ENCODE peak calls at places on chromosomes 11 and 22, in six cellular contexts. One of them, this sample, is unnamed.
A peak's percentile ranks its signal among the peaks of the same experiment; 100 is the strongest.

GRCh38 chr11:69375316-69376154 is 81.6 kb downstream of the MYEOV start:
- DNase-seq in pancreas: no peak
- DNase-seq in A549: no peak
- DNase-seq in mesendoderm: no peak
- DNase-seq in CD8-positive, alpha-beta memory T cell: no peak
- DNase-seq in breast epithelium: peak; percentile 47
- DNase-seq in this sample: peak; percentile 57

GRCh38 chr11:93570759-93571413 is 27.7 kb upstream of the SMCO4 start:
- DNase-seq in pancreas: peak; percentile 50
- DNase-seq in A549: peak; percentile 64
- DNase-seq in mesendoderm: peak; percentile 16
- DNase-seq in CD8-positive, alpha-beta memory T cell: no peak
- DNase-seq in breast epithelium: no peak
- DNase-seq in this sample: peak; percentile 41

GRCh38 chr22:17237031-17237668 is 17.9 kb upstream of the ADA2 start:
- DNase-seq in pancreas: no peak
- DNase-seq in A549: no peak
- DNase-seq in mesendoderm: no peak
- DNase-seq in CD8-positive, alpha-beta memory T cell: no peak
- DNase-seq in breast epithelium: no peak
- DNase-seq in this sample: no peak

GRCh38 chr11:721913-722811 is 16.1 kb downstream of the EPS8L2 start:
- DNase-seq in pancreas: peak; percentile 39
- DNase-seq in A549: no peak
- DNase-seq in mesendoderm: no peak
- DNase-seq in CD8-positive, alpha-beta memory T cell: peak; percentile 34
- DNase-seq in breast epithelium: no peak
- DNase-seq in this sample: peak; percentile 61

GRCh38 chr11:102007567-102008437 is 39.4 kb upstream of the CFAP300 start:
- DNase-seq in pancreas: no peak
- DNase-seq in A549: peak; percentile 95
- DNase-seq in mesendoderm: peak; percentile 62
- DNase-seq in CD8-positive, alpha-beta memory T cell: peak; percentile 33
- DNase-seq in breast epithelium: no peak
- DNase-seq in this sample: peak; percentile 60

GRCh38 chr11:2796091-2796490 is 89.5 kb downstream of the CDKN1C start:
- DNase-seq in pancreas: peak; percentile 25
- DNase-seq in A549: no peak
- DNase-seq in mesendoderm: no peak
- DNase-seq in CD8-positive, alpha-beta memory T cell: no peak
- DNase-seq in breast epithelium: peak; percentile 45
- DNase-seq in this sample: peak; percentile 6

GRCh38 chr11:56849250-56849649 is 100.8 kb upstream of the OR9G4 start:
- DNase-seq in pancreas: no peak
- DNase-seq in A549: peak; percentile 61
- DNase-seq in mesendoderm: no peak
- DNase-seq in CD8-positive, alpha-beta memory T cell: no peak
- DNase-seq in breast epithelium: no peak
- DNase-seq in this sample: no peak

GRCh38 chr11:68998390-68998911 is 14.6 kb downstream of the MRGPRF start:
- DNase-seq in pancreas: no peak
- DNase-seq in A549: no peak
- DNase-seq in mesendoderm: no peak
- DNase-seq in CD8-positive, alpha-beta memory T cell: no peak
- DNase-seq in breast epithelium: peak; percentile 54
- DNase-seq in this sample: peak; percentile 24

GRCh38 chr22:23100124-23100801 is 29.9 kb downstream of the GNAZ start:
- DNase-seq in pancreas: no peak
- DNase-seq in A549: no peak
- DNase-seq in mesendoderm: no peak
- DNase-seq in CD8-positive, alpha-beta memory T cell: no peak
- DNase-seq in breast epithelium: no peak
- DNase-seq in this sample: no peak

GRCh38 chr11:109819410-109819809 is 273.8 kb upstream of the ZC3H12C start:
- DNase-seq in pancreas: no peak
- DNase-seq in A549: no peak
- DNase-seq in mesendoderm: peak; percentile 16
- DNase-seq in CD8-positive, alpha-beta memory T cell: no peak
- DNase-seq in breast epithelium: no peak
- DNase-seq in this sample: no peak

GRCh38 chr22:45772726-45773125 is 101.1 kb downstream of the ATXN10 start:
- DNase-seq in pancreas: no peak
- DNase-seq in A549: no peak
- DNase-seq in mesendoderm: no peak
- DNase-seq in CD8-positive, alpha-beta memory T cell: no peak
- DNase-seq in breast epithelium: no peak
- DNase-seq in this sample: no peak

GRCh38 chr11:45167283-45167682 is 20.8 kb downstream of the PRDM11 start:
- DNase-seq in pancreas: no peak
- DNase-seq in A549: no peak
- DNase-seq in mesendoderm: no peak
- DNase-seq in CD8-positive, alpha-beta memory T cell: no peak
- DNase-seq in breast epithelium: no peak
- DNase-seq in this sample: no peak
- H3K27ac ChIP-seq in pancreas: no peak overlapping the region
- H3K27ac ChIP-seq in A549: no peak overlapping the region
- H3K27ac ChIP-seq in mesendoderm: no peak overlapping the region
- H3K27ac ChIP-seq in CD8-positive, alpha-beta memory T cell: no peak overlapping the region
- H3K27ac ChIP-seq in breast epithelium: no peak overlapping the region
- H3K27ac ChIP-seq in this sample: no peak overlapping the region

DNA sequence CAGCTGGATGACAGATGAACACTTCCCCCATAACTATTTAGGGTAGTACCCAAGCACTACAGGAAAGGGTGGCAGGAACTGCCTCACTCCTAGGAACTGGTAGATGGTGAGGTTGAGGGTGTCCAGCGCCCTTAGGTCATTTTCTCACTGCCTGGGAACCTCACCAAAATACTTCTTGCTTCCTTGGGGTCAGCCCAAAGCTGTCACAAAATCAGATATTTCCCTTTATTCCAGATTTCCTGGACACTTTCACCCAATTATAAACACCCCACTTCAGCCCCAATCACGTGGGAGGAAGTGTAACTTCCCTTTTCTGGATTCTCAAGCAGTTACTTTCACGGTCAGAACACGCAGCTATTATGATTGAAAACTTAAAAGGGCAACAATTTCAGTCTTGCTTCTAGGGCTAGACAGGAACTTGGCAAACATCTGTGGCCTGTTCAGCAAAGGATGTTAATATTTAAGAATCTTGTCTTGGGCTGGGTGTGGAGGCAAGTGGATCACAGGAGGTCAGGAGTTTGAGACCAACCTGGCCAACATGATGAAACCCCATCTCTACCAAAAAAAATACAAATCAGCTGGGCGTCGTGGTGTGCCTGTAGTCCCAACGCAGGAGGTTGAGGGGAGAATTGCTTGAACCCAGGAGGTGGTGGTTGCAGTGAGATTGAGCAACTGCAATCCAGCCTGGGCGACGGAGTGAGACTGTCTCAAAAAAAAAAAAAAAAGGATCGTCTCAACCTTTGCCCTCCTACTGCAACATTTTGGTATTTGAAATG is 4.0 kb downstream of the FTH1 start:
- DNase-seq in pancreas: no peak
- DNase-seq in A549: peak; percentile 55
- DNase-seq in mesendoderm: no peak
- DNase-seq in CD8-positive, alpha-beta memory T cell: peak; percentile 32
- DNase-seq in breast epithelium: no peak
- DNase-seq in this sample: peak; percentile 45
- H3K27ac ChIP-seq in pancreas: no peak overlapping the region
- H3K27ac ChIP-seq in A549: peak overlapping the region; percentile 97
- H3K27ac ChIP-seq in mesendoderm: no peak overlapping the region
- H3K27ac ChIP-seq in CD8-positive, alpha-beta memory T cell: no peak overlapping the region
- H3K27ac ChIP-seq in breast epithelium: peak overlapping the region; percentile 100
- H3K27ac ChIP-seq in this sample: peak overlapping the region; percentile 100

GRCh38 chr11:112593440-112593839 is 332.8 kb upstream of the PLET1 start:
- DNase-seq in pancreas: no peak
- DNase-seq in A549: no peak
- DNase-seq in mesendoderm: no peak
- DNase-seq in CD8-positive, alpha-beta memory T cell: no peak
- DNase-seq in breast epithelium: no peak
- DNase-seq in this sample: no peak

GRCh38 chr11:112596324-112596723 is 335.7 kb upstream of the PLET1 start:
- DNase-seq in pancreas: no peak
- DNase-seq in A549: no peak
- DNase-seq in mesendoderm: no peak
- DNase-seq in CD8-positive, alpha-beta memory T cell: no peak
- DNase-seq in breast epithelium: no peak
- DNase-seq in this sample: no peak

GRCh38 chr11:112599265-112599664 is 338.6 kb upstream of the PLET1 start:
- DNase-seq in pancreas: no peak
- DNase-seq in A549: no peak
- DNase-seq in mesendoderm: no peak
- DNase-seq in CD8-positive, alpha-beta memory T cell: no peak
- DNase-seq in breast epithelium: no peak
- DNase-seq in this sample: no peak

GRCh38 chr11:112599861-112600533 is 339.3 kb upstream of the PLET1 start:
- DNase-seq in pancreas: no peak
- DNase-seq in A549: no peak
- DNase-seq in mesendoderm: no peak
- DNase-seq in CD8-positive, alpha-beta memory T cell: no peak
- DNase-seq in breast epithelium: no peak
- DNase-seq in this sample: no peak

DNA sequence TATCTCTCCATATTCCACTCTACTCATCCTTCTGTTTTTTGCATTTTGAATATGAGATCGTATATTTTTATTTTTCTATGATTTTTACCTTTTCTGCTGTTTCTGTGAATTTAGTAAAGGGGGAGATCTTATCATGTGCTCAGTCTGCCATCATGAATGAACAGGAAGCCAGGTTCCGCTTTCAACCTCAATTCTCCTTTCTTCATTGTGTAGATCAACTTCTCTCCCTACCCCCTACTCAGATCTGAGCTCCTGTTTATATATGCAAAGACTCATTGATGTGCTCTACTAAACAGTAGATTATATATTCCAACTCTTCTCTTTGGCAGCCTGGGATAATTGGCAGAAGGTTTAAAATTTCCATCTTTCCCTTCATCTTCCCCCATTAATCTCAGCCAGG is 336.6 kb upstream of the PLET1 start:
- DNase-seq in pancreas: no peak
- DNase-seq in A549: no peak
- DNase-seq in mesendoderm: no peak
- DNase-seq in CD8-positive, alpha-beta memory T cell: no peak
- DNase-seq in breast epithelium: no peak
- DNase-seq in this sample: no peak
- H3K27ac ChIP-seq in pancreas: no peak overlapping the region
- H3K27ac ChIP-seq in A549: no peak overlapping the region
- H3K27ac ChIP-seq in mesendoderm: no peak overlapping the region
- H3K27ac ChIP-seq in CD8-positive, alpha-beta memory T cell: no peak overlapping the region
- H3K27ac ChIP-seq in breast epithelium: no peak overlapping the region
- H3K27ac ChIP-seq in this sample: no peak overlapping the region

DNA sequence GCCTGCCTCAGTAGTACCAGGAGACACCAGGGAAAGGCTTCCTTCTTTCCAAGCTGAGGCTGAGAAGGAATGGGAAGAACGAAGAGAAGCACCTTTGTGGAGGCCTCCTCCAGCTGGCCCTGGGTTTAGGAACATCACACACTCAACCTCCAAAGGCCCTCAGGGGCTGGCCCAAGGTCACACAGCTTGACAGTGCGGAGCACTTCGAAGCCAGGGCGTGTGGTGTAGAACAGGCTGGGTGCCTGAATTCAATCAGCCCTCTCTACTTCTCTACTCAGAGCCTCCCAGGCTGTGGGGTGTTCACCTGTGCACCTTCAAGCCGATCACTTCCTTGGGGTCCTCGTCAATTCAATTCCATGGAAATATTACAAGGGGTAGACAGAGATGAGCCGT is 719 bp upstream of the CSDC2 start:
- DNase-seq in pancreas: no peak
- DNase-seq in A549: no peak
- DNase-seq in mesendoderm: no peak
- DNase-seq in CD8-positive, alpha-beta memory T cell: no peak
- DNase-seq in breast epithelium: no peak
- DNase-seq in this sample: no peak
- H3K27ac ChIP-seq in pancreas: no peak overlapping the region
- H3K27ac ChIP-seq in A549: no peak overlapping the region
- H3K27ac ChIP-seq in mesendoderm: no peak overlapping the region
- H3K27ac ChIP-seq in CD8-positive, alpha-beta memory T cell: no peak overlapping the region
- H3K27ac ChIP-seq in breast epithelium: no peak overlapping the region
- H3K27ac ChIP-seq in this sample: peak overlapping the region; percentile 43